ENCODE peak calls at places on chromosomes 16 and 17, in nine cellular contexts. One of them, this sample, is unnamed.
A peak's percentile ranks its signal among the peaks of the same experiment; 100 is the strongest.

GRCh38 chr17:43723697-43724359 is 34.8 kb downstream of the SOST start:
- DNase-seq in MM.1S: no peak
- DNase-seq in fibroblast of lung: peak; percentile 62
- DNase-seq in HCT116: peak; percentile 27
- DNase-seq in CD8-positive, alpha-beta memory T cell: no peak
- DNase-seq in heart left ventricle: no peak
- DNase-seq in Peyer's patch: no peak
- DNase-seq in pancreas: no peak
- DNase-seq in psoas muscle: peak; percentile 60
- DNase-seq in this sample: no peak

GRCh38 chr17:17830269-17830567 is 6.6 kb downstream of the SREBF1 start:
- DNase-seq in pancreas: no peak
- DNase-seq in heart left ventricle: no peak
- DNase-seq in HCT116: no peak
- DNase-seq in fibroblast of lung: no peak
- DNase-seq in CD8-positive, alpha-beta memory T cell: no peak
- DNase-seq in psoas muscle: no peak
- DNase-seq in Peyer's patch: no peak
- DNase-seq in MM.1S: no peak
- DNase-seq in this sample: no peak

GRCh38 chr16:78984324-78984723 is 616.2 kb downstream of the MAF start:
- DNase-seq in pancreas: no peak
- DNase-seq in HCT116: no peak
- DNase-seq in Peyer's patch: no peak
- DNase-seq in CD8-positive, alpha-beta memory T cell: no peak
- DNase-seq in fibroblast of lung: no peak
- DNase-seq in heart left ventricle: no peak
- DNase-seq in MM.1S: no peak
- DNase-seq in psoas muscle: no peak
- DNase-seq in this sample: no peak

GRCh38 chr17:39064374-39064773 is 87.1 kb downstream of the PLXDC1 start:
- DNase-seq in CD8-positive, alpha-beta memory T cell: no peak
- DNase-seq in fibroblast of lung: peak; percentile 93
- DNase-seq in heart left ventricle: no peak
- DNase-seq in MM.1S: no peak
- DNase-seq in HCT116: no peak
- DNase-seq in psoas muscle: no peak
- DNase-seq in Peyer's patch: no peak
- DNase-seq in pancreas: no peak
- DNase-seq in this sample: no peak

GRCh38 chr17:6796887-6797490 is 21.0 kb downstream of the FBXO39 start:
- DNase-seq in fibroblast of lung: peak; percentile 32
- DNase-seq in MM.1S: no peak
- DNase-seq in psoas muscle: no peak
- DNase-seq in pancreas: no peak
- DNase-seq in Peyer's patch: no peak
- DNase-seq in CD8-positive, alpha-beta memory T cell: no peak
- DNase-seq in HCT116: no peak
- DNase-seq in heart left ventricle: no peak
- DNase-seq in this sample: no peak

GRCh38 chr17:15341385-15341849 is at the start of gene TEKT3:
- DNase-seq in pancreas: peak; percentile 89
- DNase-seq in Peyer's patch: peak; percentile 90
- DNase-seq in CD8-positive, alpha-beta memory T cell: no peak
- DNase-seq in psoas muscle: peak; percentile 88
- DNase-seq in fibroblast of lung: peak; percentile 73
- DNase-seq in heart left ventricle: peak; percentile 93
- DNase-seq in MM.1S: no peak
- DNase-seq in HCT116: no peak
- DNase-seq in this sample: no peak

GRCh38 chr16:81366316-81366932 is 51.7 kb downstream of the GAN start:
- DNase-seq in HCT116: peak; percentile 46
- DNase-seq in fibroblast of lung: peak; percentile 26
- DNase-seq in CD8-positive, alpha-beta memory T cell: no peak
- DNase-seq in MM.1S: peak; percentile 34
- DNase-seq in pancreas: no peak
- DNase-seq in Peyer's patch: no peak
- DNase-seq in heart left ventricle: no peak
- DNase-seq in psoas muscle: no peak
- DNase-seq in this sample: peak; percentile 24

GRCh38 chr17:21037117-21037803 is 5.6 kb downstream of the USP22 start:
- DNase-seq in MM.1S: no peak
- DNase-seq in psoas muscle: no peak
- DNase-seq in CD8-positive, alpha-beta memory T cell: no peak
- DNase-seq in HCT116: no peak
- DNase-seq in pancreas: no peak
- DNase-seq in Peyer's patch: peak; percentile 24
- DNase-seq in fibroblast of lung: no peak
- DNase-seq in heart left ventricle: no peak
- DNase-seq in this sample: no peak

GRCh38 chr16:81610144-81610842 is 165.7 kb downstream of the CMIP start:
- DNase-seq in fibroblast of lung: peak; percentile 90
- DNase-seq in CD8-positive, alpha-beta memory T cell: no peak
- DNase-seq in psoas muscle: peak; percentile 85
- DNase-seq in MM.1S: no peak
- DNase-seq in HCT116: no peak
- DNase-seq in pancreas: no peak
- DNase-seq in Peyer's patch: peak; percentile 74
- DNase-seq in heart left ventricle: peak; percentile 85
- DNase-seq in this sample: no peak

GRCh38 chr17:48024149-48025039 is 13.2 kb downstream of the COPZ2 start:
- DNase-seq in pancreas: peak; percentile 57
- DNase-seq in fibroblast of lung: peak; percentile 61
- DNase-seq in heart left ventricle: peak; percentile 71
- DNase-seq in Peyer's patch: peak; percentile 71
- DNase-seq in MM.1S: peak; percentile 25
- DNase-seq in CD8-positive, alpha-beta memory T cell: peak; percentile 35
- DNase-seq in psoas muscle: peak; percentile 54
- DNase-seq in HCT116: peak; percentile 74
- DNase-seq in this sample: peak; percentile 50

GRCh38 chr17:4900231-4901107 is 1.1 kb downstream of the C17orf107 start:
- DNase-seq in fibroblast of lung: peak; percentile 21
- DNase-seq in heart left ventricle: no peak
- DNase-seq in psoas muscle: no peak
- DNase-seq in HCT116: no peak
- DNase-seq in pancreas: peak; percentile 66
- DNase-seq in CD8-positive, alpha-beta memory T cell: peak; percentile 44
- DNase-seq in MM.1S: no peak
- DNase-seq in Peyer's patch: peak; percentile 77
- DNase-seq in this sample: no peak

GRCh38 chr17:48016112-48016511 is 21.5 kb downstream of the COPZ2 start:
- DNase-seq in heart left ventricle: no peak
- DNase-seq in psoas muscle: no peak
- DNase-seq in fibroblast of lung: peak; percentile 84
- DNase-seq in HCT116: no peak
- DNase-seq in pancreas: no peak
- DNase-seq in Peyer's patch: no peak
- DNase-seq in CD8-positive, alpha-beta memory T cell: no peak
- DNase-seq in MM.1S: no peak
- DNase-seq in this sample: no peak

GRCh38 chr17:8075081-8075480 is 12.4 kb downstream of the ALOX12B start:
- DNase-seq in fibroblast of lung: no peak
- DNase-seq in CD8-positive, alpha-beta memory T cell: no peak
- DNase-seq in psoas muscle: no peak
- DNase-seq in MM.1S: no peak
- DNase-seq in Peyer's patch: no peak
- DNase-seq in heart left ventricle: no peak
- DNase-seq in HCT116: no peak
- DNase-seq in pancreas: no peak
- DNase-seq in this sample: no peak

GRCh38 chr17:32555611-32556310 is 69.0 kb downstream of the CDK5R1 start:
- DNase-seq in Peyer's patch: no peak
- DNase-seq in psoas muscle: no peak
- DNase-seq in MM.1S: no peak
- DNase-seq in CD8-positive, alpha-beta memory T cell: no peak
- DNase-seq in HCT116: no peak
- DNase-seq in heart left ventricle: no peak
- DNase-seq in fibroblast of lung: no peak
- DNase-seq in pancreas: no peak
- DNase-seq in this sample: no peak

GRCh38 chr17:32549559-32549958 is 62.8 kb downstream of the CDK5R1 start:
- DNase-seq in fibroblast of lung: no peak
- DNase-seq in psoas muscle: no peak
- DNase-seq in Peyer's patch: no peak
- DNase-seq in MM.1S: no peak
- DNase-seq in pancreas: no peak
- DNase-seq in HCT116: no peak
- DNase-seq in CD8-positive, alpha-beta memory T cell: no peak
- DNase-seq in heart left ventricle: no peak
- DNase-seq in this sample: no peak

GRCh38 chr17:32552280-32552679 is 65.5 kb downstream of the CDK5R1 start:
- DNase-seq in psoas muscle: no peak
- DNase-seq in fibroblast of lung: no peak
- DNase-seq in pancreas: no peak
- DNase-seq in Peyer's patch: no peak
- DNase-seq in heart left ventricle: no peak
- DNase-seq in MM.1S: no peak
- DNase-seq in HCT116: no peak
- DNase-seq in CD8-positive, alpha-beta memory T cell: no peak
- DNase-seq in this sample: no peak

GRCh38 chr17:32551186-32551955 is 64.6 kb downstream of the CDK5R1 start:
- DNase-seq in CD8-positive, alpha-beta memory T cell: no peak
- DNase-seq in heart left ventricle: no peak
- DNase-seq in MM.1S: peak; percentile 67
- DNase-seq in psoas muscle: no peak
- DNase-seq in pancreas: no peak
- DNase-seq in HCT116: no peak
- DNase-seq in fibroblast of lung: peak; percentile 84
- DNase-seq in Peyer's patch: no peak
- DNase-seq in this sample: no peak

GRCh38 chr17:32553168-32553567 is 66.4 kb downstream of the CDK5R1 start:
- DNase-seq in pancreas: no peak
- DNase-seq in Peyer's patch: no peak
- DNase-seq in HCT116: no peak
- DNase-seq in MM.1S: no peak
- DNase-seq in psoas muscle: no peak
- DNase-seq in fibroblast of lung: no peak
- DNase-seq in CD8-positive, alpha-beta memory T cell: no peak
- DNase-seq in heart left ventricle: no peak
- DNase-seq in this sample: no peak
- H3K4me3 ChIP-seq in pancreas: no peak overlapping the region
- H3K4me3 ChIP-seq in Peyer's patch: no peak overlapping the region
- H3K4me3 ChIP-seq in HCT116: no peak overlapping the region
- H3K4me3 ChIP-seq in MM.1S: no peak overlapping the region
- H3K4me3 ChIP-seq in psoas muscle: no peak overlapping the region
- H3K4me3 ChIP-seq in fibroblast of lung: no peak overlapping the region
- H3K4me3 ChIP-seq in CD8-positive, alpha-beta memory T cell: no peak overlapping the region
- H3K4me3 ChIP-seq in heart left ventricle: no peak overlapping the region
- H3K4me3 ChIP-seq in this sample: no peak overlapping the region

DNA sequence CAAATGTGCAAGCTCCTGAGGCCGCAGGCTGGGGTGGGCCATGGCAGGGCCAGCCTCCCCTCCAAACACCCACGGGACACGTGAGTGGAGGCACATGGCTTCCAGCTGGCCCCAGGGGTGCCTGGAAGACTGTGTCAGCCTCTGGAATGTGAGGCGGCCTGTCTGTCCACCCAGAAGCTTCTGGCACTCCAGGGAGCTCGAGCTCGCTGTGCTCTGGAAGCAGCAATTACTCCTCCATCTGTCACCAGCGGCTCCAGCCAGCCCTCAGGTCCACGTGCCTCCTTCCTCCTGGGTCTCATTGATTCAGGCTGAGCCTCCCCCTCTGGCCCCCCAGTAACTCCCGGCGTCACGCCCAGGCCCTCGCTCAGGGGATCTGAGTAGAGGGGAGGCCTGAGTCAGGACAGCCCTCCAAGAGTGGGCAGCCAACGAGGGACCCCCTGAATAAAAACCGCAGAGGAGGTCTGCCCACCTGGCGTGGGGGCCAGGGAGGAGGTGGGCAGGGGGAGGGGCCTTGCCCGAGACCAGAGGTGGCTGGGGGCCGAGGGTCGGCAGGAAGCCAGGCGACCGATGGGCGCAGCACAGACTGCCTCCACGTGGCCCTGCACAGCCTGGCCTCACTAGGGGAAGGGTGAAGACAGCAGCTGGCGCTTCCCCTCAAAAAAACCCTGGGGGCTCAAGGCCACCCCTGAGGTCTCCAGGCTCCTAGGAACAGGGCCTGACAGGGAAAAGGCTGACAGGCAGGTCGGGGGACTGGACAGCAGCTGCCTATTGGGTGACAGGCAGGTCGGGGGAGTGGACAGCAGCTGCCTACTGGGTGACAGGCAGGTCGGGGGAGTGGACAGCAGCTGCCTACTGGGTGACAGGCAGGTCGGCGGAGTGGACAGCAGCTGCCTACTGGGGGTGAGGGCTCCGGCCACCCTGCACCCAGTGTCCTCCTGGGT is 11.9 kb downstream of the PIEZO1 start:
- DNase-seq in pancreas: peak; percentile 72
- DNase-seq in HCT116: no peak
- DNase-seq in CD8-positive, alpha-beta memory T cell: no peak
- DNase-seq in MM.1S: no peak
- DNase-seq in psoas muscle: peak; percentile 71
- DNase-seq in Peyer's patch: no peak
- DNase-seq in heart left ventricle: no peak
- DNase-seq in fibroblast of lung: peak; percentile 95
- DNase-seq in this sample: no peak
- H3K4me1 ChIP-seq in pancreas: no peaks in the 10 kb centered on the region
- H3K4me1 ChIP-seq in HCT116: peaks cover 63% of the 10 kb centered on the region
- H3K4me1 ChIP-seq in CD8-positive, alpha-beta memory T cell: peaks cover 38% of the 10 kb centered on the region
- H3K4me1 ChIP-seq in MM.1S: no peaks in the 10 kb centered on the region
- H3K4me1 ChIP-seq in psoas muscle: peaks cover 10% of the 10 kb centered on the region
- H3K4me1 ChIP-seq in Peyer's patch: peaks cover 73% of the 10 kb centered on the region
- H3K4me1 ChIP-seq in heart left ventricle: peaks cover 53% of the 10 kb centered on the region
- H3K4me1 ChIP-seq in fibroblast of lung: peaks cover 49% of the 10 kb centered on the region
- H3K4me1 ChIP-seq in this sample: peaks cover 22% of the 10 kb centered on the region

DNA sequence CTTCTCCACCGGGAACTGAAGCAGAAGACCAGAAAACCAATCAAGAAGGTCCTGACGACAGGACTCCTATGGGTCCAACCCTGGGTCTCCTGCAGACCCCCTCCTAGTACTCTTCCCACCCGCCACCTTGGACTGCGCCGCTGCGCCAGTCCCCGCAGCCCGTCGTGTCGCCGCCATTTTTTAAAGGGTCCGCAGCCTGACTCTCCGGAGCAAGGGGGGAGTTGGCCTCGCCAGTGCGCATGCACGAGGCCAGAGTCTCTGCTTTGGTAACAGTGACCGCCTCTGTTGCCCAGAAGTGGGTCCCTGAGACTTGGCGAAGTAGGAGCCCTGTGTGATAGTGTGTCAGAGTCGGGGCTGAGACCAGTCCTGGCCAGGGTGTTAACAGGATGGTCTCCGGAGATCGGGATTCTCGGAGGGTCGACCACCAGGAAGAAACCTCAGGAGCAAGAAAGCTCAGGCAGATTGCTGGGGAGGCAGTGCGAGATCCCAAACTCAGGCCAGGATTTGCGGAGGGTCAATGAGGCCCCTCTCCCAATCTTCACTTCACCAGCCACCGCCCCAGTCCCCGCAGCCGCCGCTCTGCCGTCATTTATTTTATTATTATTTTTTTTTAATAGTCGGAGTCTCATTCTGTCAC is 612.5 kb downstream of the KCNJ18 start:
- DNase-seq in fibroblast of lung: no peak
- DNase-seq in Peyer's patch: no peak
- DNase-seq in psoas muscle: no peak
- DNase-seq in heart left ventricle: no peak
- DNase-seq in pancreas: no peak
- DNase-seq in CD8-positive, alpha-beta memory T cell: no peak
- DNase-seq in HCT116: no peak
- DNase-seq in MM.1S: no peak
- DNase-seq in this sample: no peak
- H3K9me3 ChIP-seq in fibroblast of lung: no peaks in the 10 kb centered on the region
- H3K9me3 ChIP-seq in Peyer's patch: no peaks in the 10 kb centered on the region
- H3K9me3 ChIP-seq in psoas muscle: no peaks in the 10 kb centered on the region
- H3K9me3 ChIP-seq in heart left ventricle: no peaks in the 10 kb centered on the region
- H3K9me3 ChIP-seq in pancreas: no peaks in the 10 kb centered on the region
- H3K9me3 ChIP-seq in CD8-positive, alpha-beta memory T cell: no peaks in the 10 kb centered on the region
- H3K9me3 ChIP-seq in HCT116: peaks cover 20% of the 10 kb centered on the region
- H3K9me3 ChIP-seq in MM.1S: no peaks in the 10 kb centered on the region
- H3K9me3 ChIP-seq in this sample: no peaks in the 10 kb centered on the region

GRCh38 chr16:28062261-28063046 is 1.1 kb downstream of the GSG1L start:
- DNase-seq in heart left ventricle: peak; percentile 57
- DNase-seq in MM.1S: no peak
- DNase-seq in fibroblast of lung: no peak
- DNase-seq in CD8-positive, alpha-beta memory T cell: no peak
- DNase-seq in Peyer's patch: no peak
- DNase-seq in psoas muscle: no peak
- DNase-seq in pancreas: no peak
- DNase-seq in HCT116: no peak
- DNase-seq in this sample: no peak
- H3K4me3 ChIP-seq in heart left ventricle: peak overlapping the region; percentile 50
- H3K4me3 ChIP-seq in MM.1S: no peak overlapping the region
- H3K4me3 ChIP-seq in fibroblast of lung: no peak overlapping the region
- H3K4me3 ChIP-seq in CD8-positive, alpha-beta memory T cell: no peak overlapping the region
- H3K4me3 ChIP-seq in Peyer's patch: no peak overlapping the region
- H3K4me3 ChIP-seq in psoas muscle: peak overlapping the region; percentile 51
- H3K4me3 ChIP-seq in pancreas: no peak overlapping the region
- H3K4me3 ChIP-seq in HCT116: no peak overlapping the region
- H3K4me3 ChIP-seq in this sample: no peak overlapping the region